ENCODE peak calls at places on chromosomes 6 and 20, in eight cellular contexts. I, Z, P, W, Q, B, S and A are unnamed samples.
A peak's percentile ranks its signal among the peaks of the same experiment; 100 is the strongest.

GRCh38 chr6:137043710-137044365 is 927 bp downstream of the IL20RA start:
- DNase-seq in I (peak; percentile 52), Z (peak; percentile 17), P (no peak), W (no peak), Q (no peak), B (peak; percentile 34), S (no peak), A (no peak)

GRCh38 chr6:41257369-41258195 is 28.9 kb downstream of the TREM1 start:
- DNase-seq in I (peak; percentile 30), Z (peak; percentile 31), P (no peak), W (no peak), Q (no peak), B (peak; percentile 56), S (no peak), A (no peak)

GRCh38 chr6:128209771-128210170 is 308.9 kb upstream of the THEMIS start:
- DNase-seq in I (no peak), Z (no peak), P (no peak), W (no peak), Q (no peak), B (no peak), S (no peak), A (no peak)

GRCh38 chr6:37314803-37315515 is 38.8 kb upstream of the RNF8 start:
- DNase-seq in I (no peak), Z (no peak), P (no peak), W (no peak), Q (peak; percentile 31), B (peak; percentile 85), S (no peak), A (no peak)

GRCh38 chr6:90217621-90218496 is 78.8 kb downstream of the BACH2 start:
- DNase-seq in I (peak; percentile 33), Z (peak; percentile 62), P (no peak), W (peak; percentile 66), Q (peak; percentile 49), B (no peak), S (no peak), A (no peak)

GRCh38 chr20:30811896-30812671 is 445.4 kb upstream of the DEFB115 start:
- DNase-seq in I (peak; percentile 10), Z (no peak), P (peak; percentile 25), W (peak; percentile 73), Q (peak; percentile 42), B (no peak), S (no peak), A (no peak)

GRCh38 chr6:169169375-169169774 is 84.3 kb downstream of the THBS2 start:
- DNase-seq in I (no peak), Z (no peak), P (no peak), W (no peak), Q (no peak), B (no peak), S (peak; percentile 65), A (no peak)

GRCh38 chr6:13635948-13636658 is 21.0 kb downstream of the NOL7 start:
- DNase-seq in I (no peak), Z (no peak), P (no peak), W (no peak), Q (no peak), B (no peak), S (no peak), A (no peak)

GRCh38 chr6:163427498-163428254 is 13.2 kb downstream of the QKI start:
- DNase-seq in I (no peak), Z (no peak), P (no peak), W (no peak), Q (no peak), B (peak; percentile 53), S (no peak), A (no peak)